ENCODE peak calls at places on chromosomes 6 and 20, in ten cellular contexts. L, P, J, X, H, W, E, M, I and F are unnamed samples.

GRCh38 chr6:111992851-111993250 is 61.1 kb upstream of the CCN6 start:
- DNase-seq in H (peak), L (peak), P (no peak), I (peak), J (no peak), M (no peak), E (no peak), X (no peak), W (peak), F (peak)

GRCh38 chr20:23282546-23282945 is 68.0 kb upstream of the NXT1 start:
- DNase-seq in H (no peak), E (no peak), L (no peak), J (no peak), X (no peak), I (no peak), P (no peak), M (no peak), W (no peak), F (no peak)

GRCh38 chr6:54515713-54516112 is 207.5 kb downstream of the TINAG start:
- DNase-seq in M (no peak), W (no peak), H (no peak), X (no peak), J (no peak), E (no peak), L (no peak), P (no peak), I (no peak), F (no peak)

GRCh38 chr20:63162206-63162770 is 53.6 kb downstream of the YTHDF1 start:
- DNase-seq in W (no peak), X (no peak), E (no peak), H (no peak), I (no peak), M (no peak), P (no peak), J (no peak), L (no peak), F (no peak)

GRCh38 chr6:117072134-117072533 is 193.2 kb upstream of the VGLL2 start:
- DNase-seq in W (no peak), H (no peak), E (no peak), M (no peak), J (peak), L (no peak), P (no peak), I (no peak), X (no peak), F (no peak)

GRCh38 chr20:47354710-47355488 is 1.6 kb downstream of the ZMYND8 start:
- DNase-seq in J (peak), M (no peak), I (peak), P (no peak), E (no peak), H (peak), L (no peak), W (no peak), X (no peak), F (no peak)

GRCh38 chr20:9344080-9344920 is 170.1 kb upstream of the LAMP5 start:
- DNase-seq in M (no peak), X (peak), L (no peak), J (no peak), E (no peak), H (peak), P (no peak), W (no peak), I (peak), F (no peak)

GRCh38 chr6:52360028-52360427 is 1.9 kb upstream of the PAQR8 start:
- DNase-seq in H (no peak), E (no peak), J (no peak), P (no peak), W (no peak), I (no peak), M (no peak), X (no peak), L (no peak), F (no peak)

GRCh38 chr6:136471372-136471771 is 78.8 kb downstream of the MAP7 start:
- DNase-seq in W (no peak), H (peak), I (peak), M (no peak), J (no peak), E (no peak), L (no peak), P (no peak), X (no peak), F (no peak)

GRCh38 chr20:4235512-4236043 is 220.2 kb upstream of the RNF24 start:
- DNase-seq in P (no peak), W (no peak), E (no peak), H (no peak), X (no peak), I (no peak), J (no peak), M (no peak), L (no peak), F (no peak)

GRCh38 chr20:36298061-36298460 is 8.1 kb upstream of the DLGAP4 start:
- DNase-seq in I (no peak), M (no peak), L (no peak), W (no peak), H (no peak), J (no peak), X (no peak), E (no peak), P (no peak), F (no peak)

GRCh38 chr20:63740501-63741353 is 1.2 kb downstream of the SLC2A4RG start:
- DNase-seq in I (peak), J (peak), H (peak), L (peak), P (peak), W (peak), X (no peak), E (peak), M (peak), F (peak)

GRCh38 chr6:40714576-40715500 is 127.7 kb upstream of the LRFN2 start:
- DNase-seq in W (no peak), E (peak), X (no peak), H (no peak), I (no peak), M (no peak), J (no peak), P (no peak), L (no peak), F (no peak)

GRCh38 chr20:47319517-47320252 is 36.8 kb downstream of the ZMYND8 start:
- DNase-seq in X (no peak), E (peak), H (peak), I (peak), P (no peak), M (no peak), J (no peak), W (no peak), L (no peak), F (peak)

GRCh38 chr6:89387516-89388222 is 24.4 kb downstream of the RRAGD start:
- DNase-seq in W (peak), M (no peak), H (no peak), J (no peak), E (no peak), L (no peak), X (peak), I (no peak), P (peak), F (peak)

GRCh38 chr6:28922004-28922840 is 1.6 kb downstream of the TRIM27 start:
- DNase-seq in P (no peak), X (peak), E (peak), J (no peak), W (no peak), H (peak), M (no peak), L (peak), I (peak), F (peak)

GRCh38 chr6:31733734-31734133 is 2.6 kb downstream of the CLIC1 start:
- DNase-seq in J (no peak), W (no peak), X (no peak), L (no peak), M (no peak), I (no peak), E (no peak), P (no peak), H (no peak), F (no peak)

GRCh38 chr20:38434310-38434741 is 802 bp downstream of the SNHG17 start:
- DNase-seq in M (no peak), P (peak), X (peak), E (no peak), I (peak), J (no peak), L (peak), W (no peak), H (peak), F (peak)

GRCh38 chr20:38007526-38007925 is 25.7 kb downstream of the TTI1 start:
- DNase-seq in W (no peak), J (peak), I (no peak), H (no peak), M (no peak), P (no peak), E (no peak), L (no peak), X (no peak), F (no peak)

GRCh38 chr6:13453771-13454251 is 33.6 kb downstream of the GFOD1 start:
- DNase-seq in P (no peak), X (no peak), E (no peak), J (no peak), M (no peak), H (peak), I (peak), W (no peak), L (peak), F (no peak)